ENCODE peak calls at places on chromosomes 1 and 21, in four cellular contexts. X is SK-N-SH, A is K562, Q is GM12878. U is an unnamed sample.

GRCh38 chr1:238664139-238664538 is 722.2 kb upstream of the CHRM3 start:
- DNase-seq in X (no peak), A (no peak), Q (no peak), U (no peak)

GRCh38 chr21:28283652-28284490 is 708.8 kb downstream of the LTN1 start:
- DNase-seq in X (peak), A (no peak), Q (no peak), U (no peak)

GRCh38 chr1:109926662-109927300 is 16.1 kb downstream of the CSF1 start:
- DNase-seq in X (no peak), A (no peak), Q (no peak), U (no peak)

GRCh38 chr1:160629286-160630210 is 17.3 kb downstream of the SLAMF1 start:
- DNase-seq in X (no peak), A (no peak), Q (no peak), U (no peak)

GRCh38 chr1:1782399-1783221 is 4.3 kb upstream of the NADK start:
- DNase-seq in X (no peak), A (peak), Q (no peak), U (peak)

GRCh38 chr1:151939141-151939540 is 29.8 kb upstream of the THEM4 start:
- DNase-seq in X (no peak), A (no peak), Q (no peak), U (no peak)

GRCh38 chr1:55623339-55623738 is 408.2 kb upstream of the USP24 start:
- DNase-seq in X (no peak), A (peak), Q (no peak), U (no peak)

GRCh38 chr1:111852216-111852615 is 96.5 kb downstream of the DDX20 start:
- DNase-seq in X (no peak), A (no peak), Q (no peak), U (no peak)

GRCh38 chr1:212916395-212917133 is 33.8 kb upstream of the VASH2 start:
- DNase-seq in X (no peak), A (peak), Q (no peak), U (no peak)

GRCh38 chr1:53957231-53957818 is 11.2 kb downstream of the LRRC42 start:
- DNase-seq in X (no peak), A (peak), Q (no peak), U (no peak)

GRCh38 chr1:94805912-94806311 is 14.2 kb upstream of the SLC44A3 start:
- DNase-seq in X (peak), A (peak), Q (no peak), U (peak)

GRCh38 chr1:93716974-93717373 is 35.3 kb upstream of the BCAR3 start:
- DNase-seq in X (no peak), A (peak), Q (no peak), U (peak)

GRCh38 chr1:17098440-17099317 is 20.6 kb downstream of the PADI2 start:
- DNase-seq in X (no peak), A (no peak), Q (no peak), U (no peak)

GRCh38 chr21:45080639-45081414 is 6.4 kb downstream of the ADARB1 start:
- DNase-seq in X (no peak), A (no peak), Q (no peak), U (no peak)

GRCh38 chr1:89671775-89672488 is 39.0 kb downstream of the LRRC8C start:
- DNase-seq in X (no peak), A (no peak), Q (no peak), U (peak)

GRCh38 chr1:161531986-161532875 is 7.9 kb downstream of the HSPA6 start:
- DNase-seq in X (no peak), A (peak), Q (no peak), U (no peak)

GRCh38 chr1:40709100-40709801 is 17.7 kb downstream of the NFYC start:
- DNase-seq in X (peak), A (peak), Q (peak), U (peak)

GRCh38 chr1:160209656-160210046 is 4.5 kb downstream of the PEA15 start:
- DNase-seq in X (peak), A (no peak), Q (no peak), U (no peak)

GRCh38 chr1:46285730-46286477 is 17.5 kb downstream of the LRRC41 start:
- DNase-seq in X (no peak), A (peak), Q (no peak), U (no peak)

DNA sequence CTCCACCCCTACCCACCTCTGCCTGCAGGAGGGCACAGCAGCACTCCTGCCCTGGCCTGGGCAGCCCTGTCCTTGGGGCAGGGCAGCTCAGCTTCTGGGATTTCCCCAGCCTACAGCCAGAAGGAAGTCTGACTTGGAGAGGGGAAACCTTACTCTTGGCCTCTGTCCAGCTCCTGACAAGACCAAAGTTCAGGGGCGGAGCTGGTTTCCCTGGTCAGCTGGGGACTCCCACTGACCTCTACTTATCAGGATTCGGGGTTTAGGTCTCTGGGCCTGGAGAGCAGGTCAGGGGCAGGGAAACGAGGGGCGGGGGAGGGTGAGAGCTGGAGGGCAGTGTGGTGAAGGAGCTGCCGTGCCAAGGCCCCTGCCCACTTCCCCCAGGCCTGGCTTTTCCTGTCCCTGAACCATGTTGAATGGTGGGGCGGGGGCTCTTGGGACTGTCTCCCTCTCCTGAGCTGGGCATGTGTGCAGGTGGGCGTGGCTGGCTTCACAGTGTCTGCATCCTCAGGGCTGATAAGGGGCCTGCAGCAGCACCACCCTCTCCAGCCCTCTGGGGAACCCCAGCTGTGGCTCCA is 16.8 kb upstream of the ETV3 start:
- DNase-seq in X (no peak), A (peak), Q (no peak), U (no peak)
- TF ChIP-seq REST in X (no peak), A (no peak), Q (no peak), U (no peak)

DNA sequence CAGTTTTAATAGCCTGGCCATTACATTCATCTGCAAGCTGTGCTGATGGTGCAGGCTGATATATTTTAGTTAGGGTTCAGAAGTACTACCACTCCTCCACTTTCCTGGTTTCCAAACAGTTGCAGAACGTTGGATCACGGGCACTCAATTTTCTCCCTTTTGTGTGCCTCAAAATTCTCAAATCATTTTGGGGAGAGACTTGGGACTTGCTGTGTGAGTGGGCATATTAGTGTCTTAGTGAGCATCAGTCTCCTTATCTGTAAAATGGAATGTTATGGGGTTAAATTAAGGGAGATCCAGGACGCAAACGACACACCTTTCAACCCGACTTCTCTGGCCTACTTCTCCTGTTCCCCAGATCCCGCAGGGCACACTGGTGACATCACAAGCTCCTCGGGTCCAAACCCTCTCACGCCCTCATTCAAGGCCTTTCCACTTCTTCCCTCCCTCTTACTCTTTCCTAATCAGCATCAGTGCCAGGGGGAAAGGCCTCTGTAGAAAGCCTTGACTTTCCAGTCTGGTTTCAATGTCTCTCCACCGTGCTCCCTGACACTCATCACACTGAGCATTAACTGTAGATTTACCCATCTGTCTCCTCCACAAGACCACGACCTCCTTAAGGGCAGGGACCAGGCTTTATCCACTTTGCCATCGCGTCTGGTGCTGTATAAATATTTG is 1.2 kb downstream of the PIGP start:
- DNase-seq in X (peak), A (peak), Q (no peak), U (peak)
- TF ChIP-seq RCOR1 in X (no peak), A (no peak), Q (no peak), U (no peak)

DNA sequence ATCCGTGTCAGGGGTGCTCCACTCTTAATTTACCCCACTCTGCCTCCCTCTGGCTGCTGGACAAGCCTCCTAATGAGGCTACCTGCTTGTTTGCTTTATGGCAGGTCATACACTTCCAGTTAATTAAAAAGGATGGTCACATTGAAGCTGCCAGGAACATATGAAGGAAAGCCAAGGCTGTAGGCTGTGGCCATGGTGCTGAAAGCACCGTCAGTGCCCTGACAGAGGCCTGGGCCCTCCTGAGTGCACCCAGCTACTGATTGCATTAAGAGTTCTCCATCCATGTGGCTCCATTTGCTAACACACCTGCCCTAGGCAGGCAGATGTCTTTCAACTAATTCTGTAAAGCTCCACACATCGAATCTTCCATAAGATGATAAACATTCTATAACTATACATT is 225.0 kb downstream of the SIPA1L2 start:
- DNase-seq in X (no peak), A (no peak), Q (no peak), U (no peak)
- TF ChIP-seq REST in X (no peak), A (no peak), Q (peak), U (no peak)

GRCh38 chr1:6052543-6053205 is 7.0 kb downstream of the KCNAB2 start:
- DNase-seq in X (peak), A (peak), Q (no peak), U (peak)
- TF ChIP-seq RCOR1 in X (no peak), A (peak), Q (no peak), U (no peak)